ENCODE peak calls at places on chromosomes 4 and X, in six cellular contexts. One of them, this sample, is unnamed.

GRCh38 chr4:156584100-156584499 is 387.5 kb downstream of the PDGFC start:
- DNase-seq in adrenal gland: no peak
- DNase-seq in K562: no peak
- DNase-seq in cardiac fibroblast: no peak
- DNase-seq in NAMALWA: no peak
- DNase-seq in activated T-cell treated with anti-CD3 and anti-CD28 coated beads for 1 hour: no peak
- DNase-seq in this sample: peak

GRCh38 chr4:7276538-7276937 is 84.2 kb downstream of the SORCS2 start:
- DNase-seq in adrenal gland: no peak
- DNase-seq in NAMALWA: no peak
- DNase-seq in K562: no peak
- DNase-seq in activated T-cell treated with anti-CD3 and anti-CD28 coated beads for 1 hour: no peak
- DNase-seq in cardiac fibroblast: peak
- DNase-seq in this sample: no peak

GRCh38 chr4:88144866-88145300 is 13.6 kb downstream of the ABCG2 start:
- DNase-seq in NAMALWA: no peak
- DNase-seq in adrenal gland: no peak
- DNase-seq in cardiac fibroblast: no peak
- DNase-seq in K562: no peak
- DNase-seq in activated T-cell treated with anti-CD3 and anti-CD28 coated beads for 1 hour: no peak
- DNase-seq in this sample: no peak

GRCh38 chrX:137998619-137999018 is 432.7 kb downstream of the ZIC3 start:
- DNase-seq in NAMALWA: no peak
- DNase-seq in activated T-cell treated with anti-CD3 and anti-CD28 coated beads for 1 hour: no peak
- DNase-seq in cardiac fibroblast: no peak
- DNase-seq in K562: no peak
- DNase-seq in adrenal gland: no peak
- DNase-seq in this sample: no peak

GRCh38 chr4:122798101-122798500 is 28.5 kb upstream of the FGF2 start:
- DNase-seq in K562: peak
- DNase-seq in NAMALWA: no peak
- DNase-seq in adrenal gland: peak
- DNase-seq in activated T-cell treated with anti-CD3 and anti-CD28 coated beads for 1 hour: no peak
- DNase-seq in cardiac fibroblast: peak
- DNase-seq in this sample: peak

GRCh38 chr4:126701756-126702155 is 931.0 kb upstream of the INTU start:
- DNase-seq in NAMALWA: no peak
- DNase-seq in K562: no peak
- DNase-seq in activated T-cell treated with anti-CD3 and anti-CD28 coated beads for 1 hour: no peak
- DNase-seq in cardiac fibroblast: peak
- DNase-seq in adrenal gland: no peak
- DNase-seq in this sample: no peak

GRCh38 chr4:45621926-45622325 is 501.9 kb downstream of the GABRG1 start:
- DNase-seq in cardiac fibroblast: peak
- DNase-seq in activated T-cell treated with anti-CD3 and anti-CD28 coated beads for 1 hour: no peak
- DNase-seq in K562: no peak
- DNase-seq in NAMALWA: no peak
- DNase-seq in adrenal gland: peak
- DNase-seq in this sample: peak

GRCh38 chr4:76212851-76213414 is 691 bp downstream of the SCARB2 start:
- DNase-seq in K562: no peak
- DNase-seq in NAMALWA: peak
- DNase-seq in activated T-cell treated with anti-CD3 and anti-CD28 coated beads for 1 hour: peak
- DNase-seq in cardiac fibroblast: peak
- DNase-seq in adrenal gland: no peak
- DNase-seq in this sample: no peak

GRCh38 chrX:45751156-45751555 is 550.5 kb upstream of the DIPK2B start:
- DNase-seq in NAMALWA: no peak
- DNase-seq in cardiac fibroblast: no peak
- DNase-seq in K562: no peak
- DNase-seq in adrenal gland: no peak
- DNase-seq in activated T-cell treated with anti-CD3 and anti-CD28 coated beads for 1 hour: no peak
- DNase-seq in this sample: no peak

GRCh38 chr4:53937327-53937726 is 127.1 kb downstream of the CHIC2 start:
- DNase-seq in activated T-cell treated with anti-CD3 and anti-CD28 coated beads for 1 hour: no peak
- DNase-seq in NAMALWA: no peak
- DNase-seq in cardiac fibroblast: peak
- DNase-seq in adrenal gland: no peak
- DNase-seq in K562: no peak
- DNase-seq in this sample: no peak

GRCh38 chr4:83269256-83269655 is 15.3 kb downstream of the COQ2 start:
- DNase-seq in activated T-cell treated with anti-CD3 and anti-CD28 coated beads for 1 hour: no peak
- DNase-seq in adrenal gland: no peak
- DNase-seq in K562: no peak
- DNase-seq in cardiac fibroblast: peak
- DNase-seq in NAMALWA: no peak
- DNase-seq in this sample: peak

GRCh38 chrX:132685276-132685675 is 196.4 kb upstream of the MBNL3 start:
- DNase-seq in cardiac fibroblast: no peak
- DNase-seq in adrenal gland: no peak
- DNase-seq in NAMALWA: no peak
- DNase-seq in K562: no peak
- DNase-seq in activated T-cell treated with anti-CD3 and anti-CD28 coated beads for 1 hour: no peak
- DNase-seq in this sample: no peak

GRCh38 chrX:47148946-47149345 is 3.9 kb downstream of the RBM10 start:
- DNase-seq in K562: no peak
- DNase-seq in NAMALWA: no peak
- DNase-seq in activated T-cell treated with anti-CD3 and anti-CD28 coated beads for 1 hour: no peak
- DNase-seq in cardiac fibroblast: peak
- DNase-seq in adrenal gland: peak
- DNase-seq in this sample: no peak

GRCh38 chr4:53126099-53126498 is 239.8 kb downstream of the SCFD2 start:
- DNase-seq in K562: no peak
- DNase-seq in activated T-cell treated with anti-CD3 and anti-CD28 coated beads for 1 hour: no peak
- DNase-seq in adrenal gland: no peak
- DNase-seq in NAMALWA: no peak
- DNase-seq in cardiac fibroblast: no peak
- DNase-seq in this sample: no peak

GRCh38 chr4:128686810-128687209 is 122.7 kb upstream of the JADE1 start:
- DNase-seq in K562: no peak
- DNase-seq in activated T-cell treated with anti-CD3 and anti-CD28 coated beads for 1 hour: no peak
- DNase-seq in NAMALWA: no peak
- DNase-seq in cardiac fibroblast: no peak
- DNase-seq in adrenal gland: no peak
- DNase-seq in this sample: no peak

GRCh38 chrX:145506225-145506624 is 258.9 kb downstream of the SPANXN1 start:
- DNase-seq in activated T-cell treated with anti-CD3 and anti-CD28 coated beads for 1 hour: no peak
- DNase-seq in K562: no peak
- DNase-seq in cardiac fibroblast: no peak
- DNase-seq in NAMALWA: no peak
- DNase-seq in adrenal gland: no peak
- DNase-seq in this sample: no peak

GRCh38 chr4:81069706-81070331 is 39.3 kb downstream of the BMP3 start:
- DNase-seq in adrenal gland: peak
- DNase-seq in activated T-cell treated with anti-CD3 and anti-CD28 coated beads for 1 hour: peak
- DNase-seq in K562: peak
- DNase-seq in cardiac fibroblast: peak
- DNase-seq in NAMALWA: peak
- DNase-seq in this sample: peak

GRCh38 chrX:33725556-33726232 is 406.4 kb downstream of the FAM47A start:
- DNase-seq in activated T-cell treated with anti-CD3 and anti-CD28 coated beads for 1 hour: no peak
- DNase-seq in adrenal gland: no peak
- DNase-seq in cardiac fibroblast: no peak
- DNase-seq in K562: no peak
- DNase-seq in NAMALWA: no peak
- DNase-seq in this sample: peak

GRCh38 chrX:51395807-51396728 is 63.4 kb downstream of the NUDT10 start:
- DNase-seq in adrenal gland: peak
- DNase-seq in cardiac fibroblast: no peak
- DNase-seq in NAMALWA: peak
- DNase-seq in activated T-cell treated with anti-CD3 and anti-CD28 coated beads for 1 hour: peak
- DNase-seq in K562: peak
- DNase-seq in this sample: peak

GRCh38 chr4:189659302-189659701 is 281.4 kb upstream of the FRG1 start:
- DNase-seq in cardiac fibroblast: no peak
- DNase-seq in activated T-cell treated with anti-CD3 and anti-CD28 coated beads for 1 hour: no peak
- DNase-seq in adrenal gland: no peak
- DNase-seq in NAMALWA: no peak
- DNase-seq in K562: no peak
- DNase-seq in this sample: no peak

GRCh38 chr4:137955615-137956014 is 286.5 kb downstream of the SLC7A11 start:
- DNase-seq in adrenal gland: no peak
- DNase-seq in cardiac fibroblast: no peak
- DNase-seq in NAMALWA: no peak
- DNase-seq in K562: no peak
- DNase-seq in activated T-cell treated with anti-CD3 and anti-CD28 coated beads for 1 hour: no peak
- DNase-seq in this sample: no peak

GRCh38 chr4:41360911-41361830 is 104.4 kb downstream of the UCHL1 start:
- DNase-seq in adrenal gland: peak
- DNase-seq in NAMALWA: no peak
- DNase-seq in activated T-cell treated with anti-CD3 and anti-CD28 coated beads for 1 hour: no peak
- DNase-seq in K562: no peak
- DNase-seq in cardiac fibroblast: no peak
- DNase-seq in this sample: peak

GRCh38 chr4:140256335-140256734 is 102.4 kb upstream of the MAML3 start:
- DNase-seq in activated T-cell treated with anti-CD3 and anti-CD28 coated beads for 1 hour: no peak
- DNase-seq in NAMALWA: no peak
- DNase-seq in cardiac fibroblast: no peak
- DNase-seq in K562: no peak
- DNase-seq in adrenal gland: peak
- DNase-seq in this sample: peak

GRCh38 chr4:186201535-186202230 is 10.3 kb downstream of the CYP4V2 start:
- DNase-seq in adrenal gland: peak
- DNase-seq in cardiac fibroblast: peak
- DNase-seq in NAMALWA: peak
- DNase-seq in K562: peak
- DNase-seq in activated T-cell treated with anti-CD3 and anti-CD28 coated beads for 1 hour: peak
- DNase-seq in this sample: peak

GRCh38 chrX:29775890-29776289 is 439.5 kb upstream of the MAGEB2 start:
- DNase-seq in adrenal gland: no peak
- DNase-seq in K562: no peak
- DNase-seq in activated T-cell treated with anti-CD3 and anti-CD28 coated beads for 1 hour: no peak
- DNase-seq in cardiac fibroblast: no peak
- DNase-seq in NAMALWA: no peak
- DNase-seq in this sample: no peak

GRCh38 chrX:155534800-155535199 is 76.4 kb upstream of the F8A3 start:
- DNase-seq in NAMALWA: peak
- DNase-seq in K562: no peak
- DNase-seq in activated T-cell treated with anti-CD3 and anti-CD28 coated beads for 1 hour: no peak
- DNase-seq in cardiac fibroblast: no peak
- DNase-seq in adrenal gland: no peak
- DNase-seq in this sample: no peak

This sample was measured in renal cortical epithelial cell.